ENCODE peak calls at places on chromosomes 12 and 14, in five cellular contexts. X, L, T, N and I are unnamed samples.

GRCh38 chr12:52320784-52321400 is at the start of gene KRT83:
- DNase-seq in X (no peak), L (no peak), T (no peak), N (no peak), I (no peak)

GRCh38 chr14:104931771-104932675 is 7.3 kb downstream of the PLD4 start:
- DNase-seq in X (peak), L (no peak), T (no peak), N (no peak), I (no peak)

GRCh38 chr14:62181591-62181990 is 419.4 kb downstream of the SNAPC1 start:
- DNase-seq in X (no peak), L (no peak), T (no peak), N (no peak), I (no peak)

GRCh38 chr12:93079271-93079670 is 150.2 kb upstream of the EEA1 start:
- DNase-seq in X (no peak), L (no peak), T (no peak), N (no peak), I (no peak)

GRCh38 chr12:96228566-96229248 is 34.5 kb downstream of the ELK3 start:
- DNase-seq in X (no peak), L (no peak), T (no peak), N (no peak), I (no peak)

GRCh38 chr12:91239497-91239896 is 56.9 kb upstream of the DCN start:
- DNase-seq in X (no peak), L (no peak), T (no peak), N (no peak), I (no peak)

GRCh38 chr12:106345739-106346138 is 11.8 kb upstream of the POLR3B start:
- DNase-seq in X (no peak), L (no peak), T (peak), N (peak), I (peak)

GRCh38 chr12:101074940-101075680 is 134.9 kb downstream of the SLC5A8 start:
- DNase-seq in X (no peak), L (no peak), T (no peak), N (no peak), I (no peak)

GRCh38 chr14:95362180-95362494 is 42.4 kb upstream of the CLMN start:
- DNase-seq in X (no peak), L (no peak), T (no peak), N (no peak), I (no peak)

GRCh38 chr12:13576935-13577334 is 380.4 kb downstream of the EMP1 start:
- DNase-seq in X (no peak), L (no peak), T (no peak), N (no peak), I (no peak)

GRCh38 chr12:26863515-26863914 is 30.5 kb upstream of the ITPR2 start:
- DNase-seq in X (no peak), L (no peak), T (no peak), N (no peak), I (no peak)

GRCh38 chr12:5964913-5965900 is 20.1 kb upstream of the ANO2 start:
- DNase-seq in X (no peak), L (no peak), T (no peak), N (no peak), I (no peak)

GRCh38 chr14:99267871-99268775 is 3.9 kb downstream of the BCL11B start:
- DNase-seq in X (no peak), L (no peak), T (no peak), N (no peak), I (no peak)
- H3K27ac ChIP-seq in X (no peak), L (peak), T (no peak), N (peak), I (peak)

DNA sequence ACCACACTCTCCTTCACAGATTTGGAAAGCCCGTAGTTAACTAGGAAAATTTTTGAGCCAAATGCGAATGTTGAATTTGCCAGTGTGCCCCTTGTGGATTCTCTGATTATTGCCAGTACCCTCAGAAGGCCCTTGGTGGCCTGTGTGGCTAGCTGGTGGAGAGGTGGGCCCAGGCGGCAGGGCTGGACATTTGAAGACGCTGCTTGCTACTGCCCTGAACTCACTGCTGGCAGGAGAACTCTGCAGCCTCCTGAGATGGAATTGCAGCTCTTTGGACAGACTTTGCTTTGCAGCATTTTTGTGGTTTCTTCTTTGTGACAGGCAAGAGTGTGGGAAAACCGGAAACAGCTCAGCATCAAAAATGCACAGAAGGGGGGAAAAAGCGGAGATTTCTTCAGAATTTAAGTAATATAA is 97.6 kb downstream of the TGFB3 start:
- DNase-seq in X (no peak), L (no peak), T (no peak), N (no peak), I (no peak)
- H3K27ac ChIP-seq in X (no peak), L (no peak), T (no peak), N (no peak), I (no peak)

GRCh38 chr12:2405039-2405438 is 352.3 kb downstream of the CACNA1C start:
- DNase-seq in X (no peak), L (no peak), T (no peak), N (no peak), I (no peak)

GRCh38 chr12:2397356-2398045 is 344.7 kb downstream of the CACNA1C start:
- DNase-seq in X (no peak), L (no peak), T (no peak), N (peak), I (no peak)

GRCh38 chr12:2401040-2401439 is 348.3 kb downstream of the CACNA1C start:
- DNase-seq in X (peak), L (no peak), T (no peak), N (no peak), I (no peak)

GRCh38 chr12:2403221-2403976 is 350.6 kb downstream of the CACNA1C start:
- DNase-seq in X (no peak), L (no peak), T (no peak), N (no peak), I (no peak)

DNA sequence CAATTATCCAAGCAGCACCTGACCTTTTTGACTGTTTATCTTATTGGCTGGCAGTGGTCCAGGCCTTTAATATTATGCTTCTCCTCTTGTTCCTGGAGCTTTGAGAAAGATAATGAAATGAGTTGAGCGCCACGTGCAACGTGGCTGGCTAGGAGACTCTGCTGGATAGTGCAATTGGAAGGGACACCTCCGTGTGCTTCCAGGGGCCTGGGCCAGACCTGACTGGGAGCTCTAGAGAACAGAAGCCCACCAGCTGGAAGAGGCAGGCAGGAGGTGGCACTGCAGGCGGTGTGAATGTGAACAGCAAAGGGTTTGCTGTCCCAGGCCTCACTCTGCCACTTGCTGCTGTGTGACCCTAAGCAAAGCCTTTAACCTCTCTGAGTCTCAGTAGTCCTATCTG is 349.4 kb downstream of the CACNA1C start:
- DNase-seq in X (no peak), L (no peak), T (no peak), N (no peak), I (no peak)
- H3K27ac ChIP-seq in X (no peak), L (no peak), T (no peak), N (no peak), I (no peak)

DNA sequence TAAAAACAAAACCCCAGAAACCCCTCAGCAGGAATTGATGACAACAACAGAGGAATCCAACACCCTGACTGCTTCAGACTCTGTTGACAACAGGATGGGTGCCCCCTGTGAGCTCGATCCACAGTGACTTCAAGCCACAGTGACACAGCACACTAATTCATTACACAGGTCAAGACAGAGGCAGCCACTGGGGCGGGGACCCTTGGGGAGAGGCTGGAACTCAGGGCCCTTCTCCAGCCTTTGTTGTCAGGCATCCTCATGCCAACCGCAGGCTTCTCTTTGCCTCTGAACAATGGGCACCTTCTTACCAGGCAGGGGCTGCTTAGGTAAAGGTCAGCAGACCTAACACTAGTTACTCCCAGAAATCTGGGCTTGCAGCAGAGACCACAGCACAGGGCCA is 37.6 kb downstream of the ACADS start:
- DNase-seq in X (no peak), L (no peak), T (no peak), N (no peak), I (no peak)
- H3K27ac ChIP-seq in X (no peak), L (no peak), T (peak), N (no peak), I (no peak)

GRCh38 chr14:35296505-35296904 is 4.3 kb downstream of the PSMA6 start:
- DNase-seq in X (no peak), L (no peak), T (no peak), N (no peak), I (no peak)
- H3K27ac ChIP-seq in X (no peak), L (no peak), T (no peak), N (peak), I (no peak)